ENCODE peak calls at places on chromosomes 7 and 10, in eight cellular contexts. Q is tibial artery; D is fibroblast of lung; L is RWPE1; E is CD4-positive, alpha-beta memory T cell; A is neuronal stem cell; C is K562; R is HepG2. G is an unnamed sample.

GRCh38 chr10:17950726-17951125 is 992 bp upstream of the SLC39A12 start:
- DNase-seq in C (no peak), R (no peak), Q (no peak), D (no peak), E (no peak), A (no peak), L (no peak), G (no peak)

GRCh38 chr10:101397140-101397539 is 43.2 kb downstream of the BTRC start:
- DNase-seq in Q (no peak), R (peak), A (peak), E (peak), L (peak), C (peak), D (peak), G (no peak)

GRCh38 chr10:95246582-95247051 is 44.2 kb downstream of the PDLIM1 start:
- DNase-seq in A (peak), L (no peak), Q (peak), R (peak), D (peak), E (peak), C (peak), G (peak)

GRCh38 chr7:638256-639011 is 88.1 kb upstream of the DNAAF5 start:
- DNase-seq in R (no peak), L (no peak), Q (no peak), A (no peak), D (no peak), E (no peak), C (no peak), G (no peak)

GRCh38 chr7:120131096-120131839 is 141.7 kb upstream of the KCND2 start:
- DNase-seq in D (no peak), R (no peak), C (no peak), L (no peak), E (no peak), A (no peak), Q (no peak), G (no peak)

GRCh38 chr10:49744924-49745605 is 17.1 kb downstream of the OGDHL start:
- DNase-seq in R (no peak), A (no peak), Q (no peak), D (no peak), C (no peak), L (no peak), E (no peak), G (no peak)

GRCh38 chr7:24227068-24227467 is 56.9 kb upstream of the NPY start:
- DNase-seq in D (no peak), Q (no peak), E (peak), C (no peak), L (no peak), A (no peak), R (no peak), G (no peak)

GRCh38 chr10:70974351-70974901 is 86.1 kb upstream of the PCBD1 start:
- DNase-seq in L (peak), D (peak), Q (no peak), C (peak), E (no peak), R (no peak), A (no peak), G (no peak)

GRCh38 chr10:69362471-69362954 is 54.2 kb downstream of the TACR2 start:
- DNase-seq in E (no peak), L (peak), C (no peak), Q (peak), D (peak), R (no peak), A (no peak), G (peak)

GRCh38 chr10:21015838-21016237 is 118.7 kb upstream of the NEBL start:
- DNase-seq in D (no peak), L (no peak), R (no peak), Q (no peak), E (no peak), A (no peak), C (no peak), G (no peak)

GRCh38 chr10:1369197-1369596 is 313.0 kb downstream of the WDR37 start:
- DNase-seq in R (no peak), C (no peak), L (no peak), A (no peak), D (no peak), Q (no peak), E (no peak), G (no peak)

GRCh38 chr10:29563420-29564035 is 71.2 kb downstream of the SVIL start:
- DNase-seq in Q (no peak), R (no peak), C (no peak), E (no peak), L (no peak), A (no peak), D (no peak), G (no peak)

GRCh38 chr10:95706990-95707389 is 13.3 kb upstream of the TCTN3 start:
- DNase-seq in L (no peak), A (no peak), Q (no peak), R (no peak), C (no peak), D (no peak), E (no peak), G (no peak)

GRCh38 chr7:17405786-17406185 is 107.3 kb downstream of the AHR start:
- DNase-seq in A (no peak), E (no peak), L (peak), R (peak), C (no peak), D (peak), Q (no peak), G (no peak)

GRCh38 chr7:152733286-152733934 is 26.1 kb upstream of the ACTR3B start:
- DNase-seq in A (no peak), L (no peak), D (peak), C (no peak), E (no peak), R (no peak), Q (no peak), G (no peak)

GRCh38 chr7:87131806-87132205 is 20.4 kb upstream of the DMTF1 start:
- DNase-seq in E (no peak), D (no peak), R (no peak), C (no peak), Q (no peak), A (no peak), L (no peak), G (no peak)

GRCh38 chr10:48501806-48502771 is 102.8 kb downstream of the ARHGAP22 start:
- DNase-seq in Q (no peak), E (no peak), R (no peak), C (no peak), L (no peak), D (no peak), A (no peak), G (no peak)

GRCh38 chr7:81666209-81666608 is 103.6 kb downstream of the HGF start:
- DNase-seq in E (no peak), C (no peak), L (no peak), D (no peak), Q (no peak), R (no peak), A (no peak), G (no peak)

GRCh38 chr7:82542665-82543064 is 99.1 kb upstream of the CACNA2D1 start:
- DNase-seq in L (no peak), E (no peak), C (no peak), R (no peak), D (peak), A (no peak), Q (no peak), G (no peak)

GRCh38 chr10:103433858-103434257 is 18.3 kb downstream of the CALHM2 start:
- DNase-seq in R (no peak), L (no peak), Q (peak), A (no peak), C (no peak), E (no peak), D (peak), G (peak)

GRCh38 chr10:131694168-131694962 is 206.4 kb upstream of the PPP2R2D start:
- DNase-seq in R (no peak), Q (no peak), E (no peak), A (no peak), D (no peak), L (no peak), C (no peak), G (no peak)

GRCh38 chr7:5646846-5647245 is 134.6 kb downstream of the RNF216 start:
- DNase-seq in R (no peak), L (peak), Q (no peak), C (no peak), D (peak), E (no peak), A (no peak), G (no peak)

GRCh38 chr7:27091936-27092752 is 3.7 kb downstream of the HOXA1 start:
- DNase-seq in Q (no peak), A (peak), D (no peak), C (no peak), R (no peak), L (no peak), E (no peak), G (no peak)

GRCh38 chr10:11012880-11013279 is 4.8 kb upstream of the CELF2 start:
- DNase-seq in D (no peak), R (no peak), Q (no peak), A (no peak), L (no peak), E (no peak), C (no peak), G (no peak)

GRCh38 chr10:89337493-89337892 is 9.7 kb downstream of the IFIT3 start:
- DNase-seq in A (no peak), R (no peak), Q (no peak), L (peak), E (no peak), D (peak), C (no peak), G (no peak)

GRCh38 chr10:35758086-35758485 is 116.0 kb upstream of the FZD8 start:
- DNase-seq in R (no peak), A (no peak), C (no peak), D (no peak), E (no peak), L (no peak), Q (peak), G (peak)

DNA sequence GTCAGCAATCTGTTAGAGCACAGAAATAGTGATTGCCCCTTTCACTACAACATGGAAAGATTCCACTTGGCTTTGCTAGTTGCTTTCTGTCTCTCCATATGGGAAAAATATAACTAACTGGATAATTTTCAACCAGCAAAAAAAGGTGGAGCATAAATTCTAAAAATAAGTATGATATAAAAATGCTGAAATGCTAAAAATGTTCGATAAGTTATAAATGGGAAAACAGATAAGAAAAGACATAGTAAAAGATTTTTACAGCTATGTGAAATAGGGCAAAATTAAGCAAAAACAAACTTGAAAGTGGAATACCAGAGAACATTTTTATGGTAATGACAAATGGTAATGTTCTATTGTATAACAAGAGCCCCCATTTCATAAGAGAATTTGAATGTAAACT is 90.2 kb downstream of the GPR85 start:
- DNase-seq in C (no peak), A (no peak), E (no peak), R (no peak), Q (no peak), L (no peak), D (no peak), G (no peak)
- H3K27ac ChIP-seq in C (no peak), A (no peak), E (no peak), R (no peak), Q (peak), L (no peak), D (no peak), G (peak)

GRCh38 chr10:73838008-73838567 is 26.7 kb upstream of the NDST2 start:
- DNase-seq in R (no peak), Q (no peak), E (no peak), D (no peak), L (no peak), A (no peak), C (no peak), G (no peak)

GRCh38 chr10:73838827-73839226 is 27.4 kb upstream of the NDST2 start:
- DNase-seq in C (no peak), Q (no peak), D (peak), E (no peak), R (no peak), A (no peak), L (peak), G (no peak)

GRCh38 chr10:73839276-73839966 is 28.0 kb upstream of the NDST2 start:
- DNase-seq in L (no peak), Q (no peak), D (no peak), E (no peak), A (no peak), R (no peak), C (no peak), G (no peak)

GRCh38 chr10:73836427-73836826 is 25.0 kb upstream of the NDST2 start:
- DNase-seq in R (no peak), L (no peak), A (no peak), Q (no peak), D (no peak), E (no peak), C (no peak), G (no peak)

DNA sequence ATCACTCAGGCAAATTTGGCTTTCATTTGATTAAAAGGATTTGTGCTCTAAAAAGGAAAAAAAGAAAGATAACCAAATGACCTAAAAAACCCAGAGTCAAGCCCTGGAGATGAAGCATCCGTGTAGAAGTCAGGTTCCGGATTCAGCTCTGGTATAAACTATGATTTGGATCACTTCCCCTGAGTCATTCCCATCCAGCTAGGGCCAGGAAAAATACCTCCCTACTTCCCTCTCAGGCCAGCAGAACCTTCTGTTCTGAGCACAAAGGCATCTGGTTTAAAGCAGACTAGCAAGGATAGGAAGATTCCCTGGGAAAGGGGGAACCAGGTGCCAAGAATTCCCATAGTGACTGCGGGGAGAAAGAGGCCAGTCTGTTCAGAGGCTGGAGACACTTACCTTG is 25.7 kb upstream of the NDST2 start:
- DNase-seq in E (no peak), C (no peak), D (peak), Q (no peak), A (no peak), R (no peak), L (no peak), G (no peak)
- H3K27ac ChIP-seq in E (no peak), C (no peak), D (peak), Q (peak), A (no peak), R (no peak), L (peak), G (no peak)

DNA sequence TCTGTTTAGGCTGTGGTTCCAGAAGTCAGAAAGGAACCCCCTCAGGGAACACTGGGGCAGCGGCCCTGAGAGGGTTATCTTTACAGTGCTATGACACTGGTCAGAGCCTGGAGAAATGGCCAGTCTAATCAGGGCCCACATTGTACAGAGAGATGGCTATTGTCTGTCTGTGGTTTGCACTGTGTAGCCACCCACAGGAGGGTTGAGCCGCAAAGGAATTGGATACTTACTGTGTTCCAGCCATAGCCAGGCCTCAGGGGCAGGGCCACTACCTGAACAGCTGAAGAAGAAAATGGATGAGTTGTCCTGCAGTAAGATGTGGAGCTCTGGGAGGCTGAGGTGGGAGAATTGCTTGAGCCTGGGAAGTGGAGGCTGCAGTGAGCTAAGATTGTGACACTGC is 47.5 kb upstream of the PODXL start:
- DNase-seq in E (no peak), L (no peak), R (no peak), A (no peak), C (no peak), Q (no peak), D (no peak), G (no peak)
- H3K27ac ChIP-seq in E (no peak), L (no peak), R (no peak), A (peak), C (no peak), Q (no peak), D (no peak), G (no peak)

GRCh38 chr7:22364910-22365309 is 8.0 kb upstream of the RAPGEF5 start:
- DNase-seq in D (no peak), L (no peak), Q (no peak), E (no peak), A (no peak), R (no peak), C (no peak), G (no peak)

GRCh38 chr7:22359156-22359697 is 2.3 kb upstream of the RAPGEF5 start:
- DNase-seq in L (no peak), D (no peak), C (no peak), A (no peak), E (no peak), Q (no peak), R (peak), G (no peak)

GRCh38 chr7:22361795-22362194 is 4.8 kb upstream of the RAPGEF5 start:
- DNase-seq in D (peak), A (no peak), Q (no peak), R (no peak), C (no peak), L (no peak), E (no peak), G (no peak)

GRCh38 chr7:22364023-22364422 is 7.1 kb upstream of the RAPGEF5 start:
- DNase-seq in Q (no peak), D (no peak), C (no peak), A (no peak), R (no peak), L (no peak), E (no peak), G (no peak)

GRCh38 chr7:22361320-22361719 is 4.4 kb upstream of the RAPGEF5 start:
- DNase-seq in R (no peak), A (no peak), C (no peak), Q (no peak), E (no peak), D (no peak), L (no peak), G (no peak)
- H3K27ac ChIP-seq in R (no peak), A (no peak), C (no peak), Q (no peak), E (no peak), D (no peak), L (no peak), G (no peak)

GRCh38 chr7:133060016-133060415 is 21.9 kb downstream of the CHCHD3 start:
- DNase-seq in L (no peak), Q (no peak), A (no peak), D (no peak), C (no peak), R (no peak), E (no peak), G (no peak)
- H3K27ac ChIP-seq in L (no peak), Q (no peak), A (no peak), D (no peak), C (no peak), R (no peak), E (no peak), G (peak)

GRCh38 chr10:128307819-128308218 is 181.6 kb upstream of the MKI67 start:
- DNase-seq in L (no peak), R (no peak), E (no peak), Q (peak), D (no peak), A (no peak), C (no peak), G (no peak)

GRCh38 chr10:128310966-128311658 is 184.9 kb upstream of the MKI67 start:
- DNase-seq in A (peak), Q (no peak), D (no peak), L (no peak), R (no peak), C (no peak), E (no peak), G (no peak)

GRCh38 chr10:128306966-128307365 is 180.7 kb upstream of the MKI67 start:
- DNase-seq in L (no peak), A (no peak), E (no peak), Q (no peak), R (no peak), C (no peak), D (no peak), G (no peak)

GRCh38 chr10:128304271-128304670 is 178.0 kb upstream of the MKI67 start:
- DNase-seq in Q (no peak), L (no peak), C (no peak), R (no peak), E (no peak), A (no peak), D (no peak), G (no peak)

GRCh38 chr10:128305601-128306345 is 179.6 kb upstream of the MKI67 start:
- DNase-seq in D (no peak), A (no peak), C (no peak), Q (no peak), L (no peak), R (no peak), E (no peak), G (no peak)
- H3K27ac ChIP-seq in D (no peak), A (no peak), C (no peak), Q (no peak), L (no peak), R (no peak), E (no peak), G (no peak)

DNA sequence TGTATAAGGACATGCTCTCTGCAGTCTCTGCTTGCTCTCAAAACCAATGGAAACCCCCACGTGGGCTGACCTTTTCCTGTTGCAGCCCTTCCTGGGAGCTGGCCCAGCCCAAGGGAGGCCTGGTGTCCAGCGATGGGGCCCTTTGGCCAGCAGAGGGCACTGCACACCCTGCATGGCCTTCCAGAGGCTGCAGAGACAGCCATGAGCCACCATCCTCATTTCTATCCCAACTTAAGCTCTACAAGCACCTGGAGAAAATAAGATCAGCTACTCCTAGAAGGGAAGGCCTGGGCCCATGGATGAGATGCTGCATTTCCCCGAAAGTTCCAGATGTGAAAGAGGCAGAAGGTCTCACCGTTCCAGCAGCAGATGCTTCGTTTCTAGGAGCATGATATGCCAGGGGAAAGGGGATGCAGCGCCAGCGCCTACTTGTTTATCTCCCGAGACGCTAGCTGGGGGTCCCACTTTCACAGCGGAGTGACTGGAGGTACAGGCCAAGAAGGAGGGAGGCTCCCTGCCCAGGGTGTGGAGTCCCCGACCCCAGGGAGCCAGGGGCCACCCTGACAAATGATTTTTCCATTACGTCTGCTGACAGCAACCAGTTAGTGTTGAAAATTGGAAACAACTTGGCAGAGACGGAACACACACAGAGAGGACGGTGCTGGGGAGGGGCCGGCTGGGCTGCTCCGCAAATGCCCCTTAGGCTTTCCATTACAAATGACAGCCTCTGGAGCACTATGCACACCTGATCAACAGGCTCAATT is 106.4 kb downstream of the ZRANB1 start:
- DNase-seq in L (peak), Q (peak), C (peak), E (peak), A (peak), D (peak), R (peak), G (peak)
- H3K27ac ChIP-seq in L (peak), Q (peak), C (peak), E (no peak), A (peak), D (peak), R (no peak), G (peak)

G was measured in left ventricle myocardium inferior.